ENCODE peak calls at places on chromosomes 12 and 14, in five cellular contexts. B is stomach; Z is endodermal cell; Y is MM.1S; M is CD8-positive, alpha-beta memory T cell. J is an unnamed sample.

GRCh38 chr12:48542300-48542928 is 17.0 kb downstream of the OR8S1 start:
- DNase-seq in B (peak; percentile 53), Z (peak; percentile 86), Y (peak; percentile 36), M (peak; percentile 47), J (peak; percentile 32)

GRCh38 chr12:27014859-27015729 is 910 bp upstream of the TM7SF3 start:
- DNase-seq in B (no peak), Z (no peak), Y (no peak), M (no peak), J (no peak)

GRCh38 chr12:130073721-130074120 is 88.5 kb upstream of the FZD10 start:
- DNase-seq in B (no peak), Z (no peak), Y (no peak), M (no peak), J (no peak)

GRCh38 chr14:49634547-49635334 is at the start of gene DNAAF2:
- DNase-seq in B (peak; percentile 63), Z (peak; percentile 82), Y (peak; percentile 31), M (peak; percentile 87), J (peak; percentile 74)

GRCh38 chr12:124852329-124852831 is 11.3 kb downstream of the SCARB1 start:
- DNase-seq in B (no peak), Z (no peak), Y (no peak), M (no peak), J (no peak)

GRCh38 chr12:67921286-67921685 is 68.0 kb upstream of the IFNG-AS1 start:
- DNase-seq in B (no peak), Z (no peak), Y (no peak), M (no peak), J (no peak)

GRCh38 chr12:22321018-22321605 is 13.4 kb downstream of the ST8SIA1 start:
- DNase-seq in B (no peak), Z (peak; percentile 62), Y (no peak), M (no peak), J (no peak)

GRCh38 chr14:21428930-21429329 is 27.0 kb downstream of the CHD8 start:
- DNase-seq in B (peak; percentile 76), Z (no peak), Y (no peak), M (no peak), J (no peak)

GRCh38 chr14:85054178-85054577 is 475.8 kb upstream of the FLRT2 start:
- DNase-seq in B (no peak), Z (no peak), Y (no peak), M (no peak), J (no peak)

GRCh38 chr14:50676814-50677516 is 8.9 kb upstream of the SAV1 start:
- DNase-seq in B (no peak), Z (no peak), Y (no peak), M (no peak), J (no peak)

GRCh38 chr14:75476274-75476995 is 45.8 kb upstream of the BATF start:
- DNase-seq in B (peak; percentile 17), Z (peak; percentile 61), Y (no peak), M (no peak), J (no peak)

GRCh38 chr12:96198970-96199369 is 4.8 kb downstream of the ELK3 start:
- DNase-seq in B (no peak), Z (no peak), Y (no peak), M (no peak), J (peak; percentile 38)

GRCh38 chr12:11347810-11348209 is 37.6 kb upstream of the PRB4 start:
- DNase-seq in B (no peak), Z (no peak), Y (no peak), M (no peak), J (no peak)

GRCh38 chr14:35341454-35342159 is 49.4 kb downstream of the PSMA6 start:
- DNase-seq in B (peak; percentile 99), Z (peak; percentile 95), Y (no peak), M (no peak), J (no peak)

GRCh38 chr12:115295886-115296285 is 611.9 kb upstream of the TBX3 start:
- DNase-seq in B (no peak), Z (no peak), Y (no peak), M (no peak), J (no peak)

GRCh38 chr12:103779410-103780092 is 61.5 kb downstream of the NT5DC3 start:
- DNase-seq in B (no peak), Z (no peak), Y (no peak), M (no peak), J (no peak)

GRCh38 chr14:39040529-39040928 is 62.5 kb downstream of the SEC23A start:
- DNase-seq in B (no peak), Z (no peak), Y (no peak), M (no peak), J (no peak)

GRCh38 chr14:74836251-74836957 is 39.5 kb downstream of the PROX2 start:
- DNase-seq in B (no peak), Z (no peak), Y (no peak), M (no peak), J (peak; percentile 60)

GRCh38 chr12:57235012-57235727 is 5.7 kb downstream of the SHMT2 start:
- DNase-seq in B (peak; percentile 77), Z (peak; percentile 91), Y (no peak), M (no peak), J (no peak)

GRCh38 chr14:58099682-58100081 is 52.3 kb downstream of the ARMH4 start:
- DNase-seq in B (no peak), Z (no peak), Y (no peak), M (no peak), J (no peak)

GRCh38 chr12:47304161-47304560 is 224.4 kb upstream of the AMIGO2 start:
- DNase-seq in B (no peak), Z (no peak), Y (no peak), M (no peak), J (no peak)

GRCh38 chr12:56261503-56262230 is 3.5 kb upstream of the ANKRD52 start:
- DNase-seq in B (no peak), Z (no peak), Y (no peak), M (no peak), J (no peak)

GRCh38 chr12:55727643-55728184 is 1.1 kb downstream of the CD63 start:
- DNase-seq in B (peak; percentile 75), Z (peak; percentile 71), Y (no peak), M (no peak), J (no peak)

GRCh38 chr12:124410354-124411175 is 115.7 kb downstream of the RFLNA start:
- DNase-seq in B (no peak), Z (peak; percentile 67), Y (no peak), M (no peak), J (no peak)

GRCh38 chr12:107388263-107388662 is 294.9 kb upstream of the CRY1 start:
- DNase-seq in B (no peak), Z (no peak), Y (no peak), M (no peak), J (no peak)

GRCh38 chr14:95998656-95999055 is 40.5 kb upstream of the C14orf132 start:
- DNase-seq in B (no peak), Z (no peak), Y (no peak), M (no peak), J (no peak)

GRCh38 chr14:81312289-81312876 is 87.7 kb downstream of the STON2 start:
- DNase-seq in B (no peak), Z (peak; percentile 34), Y (no peak), M (no peak), J (no peak)
- H3K4me1 ChIP-seq in B (peaks cover 7% of the 10 kb centered on the region), Z (peaks cover 37% of the 10 kb centered on the region), Y (peaks cover 12% of the 10 kb centered on the region), M (no peaks in the 10 kb centered on the region), J (no peaks in the 10 kb centered on the region)

GRCh38 chr12:1130571-1130970 is 139.5 kb downstream of the ERC1 start:
- DNase-seq in B (no peak), Z (no peak), Y (no peak), M (no peak), J (no peak)
- H3K27ac ChIP-seq in B (peak overlapping the region; percentile 78), Z (no peak overlapping the region), Y (no peak overlapping the region), M (no peak overlapping the region), J (no peak overlapping the region)

GRCh38 chr12:133080051-133080618 is 588 bp upstream of the ZNF140 start:
- DNase-seq in B (peak; percentile 97), Z (peak; percentile 100), Y (peak; percentile 93), M (peak; percentile 97), J (peak; percentile 97)
- H3K9me3 ChIP-seq in B (peaks cover 73% of the 10 kb centered on the region), Z (peaks cover 83% of the 10 kb centered on the region), Y (no peaks in the 10 kb centered on the region), M (peaks cover 51% of the 10 kb centered on the region), J (peaks cover 60% of the 10 kb centered on the region)

DNA sequence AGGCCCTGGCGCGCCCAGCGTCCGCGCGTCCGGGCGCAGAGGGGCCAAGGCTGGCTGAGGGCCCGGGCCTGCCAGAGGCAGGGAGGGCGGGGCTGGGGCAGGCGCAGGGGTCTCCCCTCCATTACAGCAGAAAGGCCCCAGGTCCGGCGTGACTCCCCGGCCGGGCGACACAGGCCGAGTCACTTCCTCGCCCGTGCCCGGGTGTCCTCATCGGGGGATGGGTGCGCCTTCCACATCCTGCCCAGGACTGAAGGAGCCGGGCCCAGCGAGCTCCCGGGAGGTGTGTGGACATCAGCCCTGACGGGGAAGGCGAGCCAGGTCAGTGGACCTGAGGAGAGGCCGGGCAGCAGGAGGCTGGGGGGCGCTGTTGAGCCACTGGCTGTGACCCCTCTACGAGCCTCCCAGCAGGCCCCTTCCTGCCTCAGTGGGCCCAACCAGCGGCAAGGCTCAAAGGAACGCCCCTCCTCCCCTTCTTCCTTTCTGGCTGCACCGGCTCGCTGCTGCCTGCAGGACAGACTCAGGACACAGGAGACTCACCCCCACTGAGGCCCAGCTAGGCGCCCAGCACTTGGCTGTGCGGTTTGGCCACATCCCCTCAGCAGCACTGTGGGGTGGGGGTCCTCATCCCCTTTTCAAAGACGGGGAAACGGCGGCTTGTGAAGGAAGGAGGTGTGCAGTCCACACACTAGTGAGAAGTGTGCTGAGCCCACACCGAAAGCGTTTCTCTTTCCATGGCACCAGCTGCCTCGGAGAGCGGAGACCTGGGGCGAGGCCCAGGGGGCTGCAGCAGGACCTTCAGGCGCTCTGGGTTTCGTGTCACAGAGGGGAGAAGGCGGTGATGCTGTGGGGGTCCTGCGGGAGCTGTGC is 606 bp downstream of the TNFAIP2 start:
- DNase-seq in B (peak; percentile 56), Z (peak; percentile 85), Y (no peak), M (no peak), J (no peak)
- H3K4me1 ChIP-seq in B (peaks cover 85% of the 10 kb centered on the region), Z (no peaks in the 10 kb centered on the region), Y (no peaks in the 10 kb centered on the region), M (peaks cover 7% of the 10 kb centered on the region), J (peaks cover 2% of the 10 kb centered on the region)

DNA sequence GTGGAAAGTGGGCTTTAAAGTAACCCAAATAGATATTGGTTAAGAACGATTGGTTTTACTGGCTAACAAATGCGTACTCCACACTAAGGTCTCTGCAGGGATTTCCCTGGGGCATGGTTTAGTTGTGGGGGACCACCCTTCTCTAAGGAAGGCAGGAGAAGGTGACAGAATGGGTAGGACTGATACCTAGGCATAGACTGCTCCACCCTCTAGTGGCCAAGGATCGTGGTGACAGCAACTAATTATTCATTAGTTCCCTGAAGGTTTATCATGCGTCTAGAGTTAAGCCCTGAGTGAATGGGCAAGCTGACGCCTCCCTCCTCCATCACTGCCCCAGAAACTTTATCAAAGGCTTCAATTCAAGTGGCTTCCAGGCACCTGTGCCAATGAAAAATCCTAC is 9.1 kb downstream of the FAM181A start:
- DNase-seq in B (no peak), Z (peak; percentile 85), Y (no peak), M (no peak), J (peak; percentile 24)
- H3K27ac ChIP-seq in B (peak overlapping the region; percentile 26), Z (no peak overlapping the region), Y (no peak overlapping the region), M (no peak overlapping the region), J (no peak overlapping the region)

DNA sequence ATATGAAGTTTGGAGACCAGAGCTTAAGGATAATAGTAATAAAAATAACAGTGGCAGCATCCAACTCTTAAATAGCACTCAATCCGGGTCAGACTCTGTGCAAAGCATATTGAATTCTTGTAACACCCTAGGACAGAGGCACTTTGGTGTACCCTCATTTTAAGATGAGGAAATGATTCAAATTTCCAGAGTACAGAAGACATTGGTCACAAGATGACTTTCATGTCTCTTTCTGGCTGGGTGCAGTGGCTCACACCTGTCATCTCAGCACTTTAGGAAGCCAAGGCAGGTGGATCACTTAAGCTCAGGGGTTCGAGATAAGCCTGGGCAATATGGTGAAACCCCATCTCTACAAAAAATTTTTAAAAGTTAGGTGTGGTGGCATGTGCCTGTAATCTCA is 235.8 kb downstream of the SLC15A4 start:
- DNase-seq in B (no peak), Z (no peak), Y (no peak), M (no peak), J (no peak)
- H3K9me3 ChIP-seq in B (peaks cover 8% of the 10 kb centered on the region), Z (no peaks in the 10 kb centered on the region), Y (no peaks in the 10 kb centered on the region), M (no peaks in the 10 kb centered on the region), J (no peaks in the 10 kb centered on the region)